ENCODE peak calls at places on chromosomes 1 and 21, in seven cellular contexts. M, H, R, Q, F, J and K are unnamed samples.

GRCh38 chr1:10888289-10888688 is 91.8 kb upstream of the CASZ1 start:
- DNase-seq in R (no peak), Q (no peak), J (no peak), F (no peak), H (no peak), M (peak), K (no peak)

GRCh38 chr1:241997401-241997800 is 1.5 kb downstream of the MAP1LC3C start:
- DNase-seq in H (no peak), Q (no peak), J (no peak), F (no peak), M (no peak), R (no peak), K (no peak)

GRCh38 chr1:48667782-48668181 is 108.9 kb downstream of the BEND5 start:
- DNase-seq in F (no peak), M (no peak), Q (no peak), H (no peak), R (no peak), J (no peak), K (no peak)

GRCh38 chr1:12518956-12519707 is 98.9 kb downstream of the DHRS3 start:
- DNase-seq in R (peak), J (peak), H (no peak), F (no peak), Q (peak), M (peak), K (no peak)

GRCh38 chr1:22831729-22832413 is 121.2 kb downstream of the EPHB2 start:
- DNase-seq in J (peak), F (no peak), R (no peak), Q (peak), H (peak), M (no peak), K (no peak)

GRCh38 chr21:19609611-19610010 is 1206.0 kb upstream of the TMPRSS15 start:
- DNase-seq in Q (no peak), H (no peak), F (no peak), R (no peak), J (no peak), M (no peak), K (no peak)

GRCh38 chr1:247241687-247242086 is 14.2 kb upstream of the VN1R5 start:
- DNase-seq in M (no peak), F (no peak), H (no peak), Q (no peak), R (no peak), J (no peak), K (no peak)

GRCh38 chr1:61782771-61783170 is 40.5 kb downstream of the PATJ start:
- DNase-seq in M (no peak), F (no peak), Q (no peak), R (no peak), J (no peak), H (no peak), K (no peak)

GRCh38 chr1:46289134-46289494 is 14.3 kb downstream of the LRRC41 start:
- DNase-seq in R (no peak), M (no peak), H (no peak), F (no peak), Q (no peak), J (no peak), K (no peak)

GRCh38 chr1:243731301-243731891 is 118.6 kb downstream of the AKT3 start:
- DNase-seq in H (no peak), R (no peak), M (no peak), Q (peak), F (no peak), J (peak), K (no peak)

GRCh38 chr1:11426617-11427016 is 52.3 kb upstream of the DISP3 start:
- DNase-seq in H (no peak), M (no peak), R (no peak), J (no peak), Q (no peak), F (no peak), K (no peak)

GRCh38 chr1:12173631-12174121 is 6.9 kb downstream of the TNFRSF1B start:
- DNase-seq in H (no peak), F (no peak), J (no peak), M (no peak), Q (no peak), R (peak), K (no peak)

GRCh38 chr1:54497338-54497737 is 50.7 kb upstream of the ACOT11 start:
- DNase-seq in H (no peak), F (peak), Q (no peak), J (no peak), M (no peak), R (no peak), K (no peak)

GRCh38 chr21:29904359-29905282 is 35.2 kb downstream of the GRIK1 start:
- DNase-seq in R (no peak), F (no peak), H (no peak), Q (peak), M (no peak), J (peak), K (no peak)

GRCh38 chr21:31248598-31248997 is 95.5 kb downstream of the TIAM1 start:
- DNase-seq in J (peak), M (peak), Q (peak), R (no peak), F (no peak), H (no peak), K (no peak)

GRCh38 chr1:108033486-108034081 is 68.6 kb upstream of the VAV3 start:
- DNase-seq in Q (no peak), M (no peak), F (no peak), H (no peak), J (peak), R (no peak), K (no peak)

GRCh38 chr21:41368361-41369104 is 6.7 kb downstream of the MX2 start:
- DNase-seq in M (no peak), F (peak), J (no peak), Q (no peak), H (no peak), R (peak), K (no peak)

GRCh38 chr1:18632218-18632588 is 1.6 kb downstream of the PAX7 start:
- DNase-seq in M (no peak), H (no peak), J (no peak), F (no peak), R (no peak), Q (no peak), K (no peak)

GRCh38 chr1:185681034-185681633 is 53.1 kb upstream of the HMCN1 start:
- DNase-seq in Q (peak), J (peak), F (peak), M (no peak), R (no peak), H (peak), K (no peak)

GRCh38 chr1:178895928-178896327 is 25.1 kb upstream of the ANGPTL1 start:
- DNase-seq in R (no peak), J (no peak), M (no peak), F (no peak), H (no peak), Q (no peak), K (no peak)

GRCh38 chr1:221429262-221429661 is 312.6 kb downstream of the DUSP10 start:
- DNase-seq in Q (no peak), F (no peak), H (no peak), M (no peak), J (peak), R (no peak), K (no peak)

GRCh38 chr1:169367096-169367685 is 406 bp downstream of the NME7 start:
- DNase-seq in H (no peak), M (no peak), R (no peak), F (no peak), J (no peak), Q (no peak), K (no peak)

GRCh38 chr1:175555266-175555665 is 188.1 kb downstream of the TNR start:
- DNase-seq in M (no peak), R (no peak), Q (no peak), J (no peak), F (no peak), H (no peak), K (no peak)

GRCh38 chr1:238152119-238152518 is 261.4 kb upstream of the ZP4 start:
- DNase-seq in R (no peak), Q (no peak), H (no peak), M (no peak), J (no peak), F (no peak), K (no peak)

GRCh38 chr1:165289556-165289955 is 67.0 kb downstream of the LMX1A start:
- DNase-seq in F (no peak), M (no peak), J (no peak), Q (no peak), R (no peak), H (no peak), K (no peak)

GRCh38 chr1:165063181-165063955 is 293.1 kb downstream of the LMX1A start:
- DNase-seq in F (no peak), J (peak), R (no peak), Q (no peak), H (no peak), M (no peak), K (no peak)

GRCh38 chr1:77288275-77288674 is 6.5 kb downstream of the AK5 start:
- DNase-seq in H (no peak), J (peak), F (no peak), Q (no peak), R (no peak), M (no peak), K (no peak)

GRCh38 chr1:206658264-206658980 is 23.1 kb downstream of the DYRK3 start:
- DNase-seq in H (peak), J (no peak), F (peak), R (no peak), M (peak), Q (peak), K (no peak)

GRCh38 chr1:187513190-187513589 is 684.4 kb downstream of the PLA2G4A start:
- DNase-seq in R (no peak), F (no peak), M (no peak), J (no peak), Q (no peak), H (no peak), K (no peak)
- TF ChIP-seq CTCF in R (no peak), F (no peak), M (no peak), J (no peak), Q (no peak), H (no peak), K (no peak)

DNA sequence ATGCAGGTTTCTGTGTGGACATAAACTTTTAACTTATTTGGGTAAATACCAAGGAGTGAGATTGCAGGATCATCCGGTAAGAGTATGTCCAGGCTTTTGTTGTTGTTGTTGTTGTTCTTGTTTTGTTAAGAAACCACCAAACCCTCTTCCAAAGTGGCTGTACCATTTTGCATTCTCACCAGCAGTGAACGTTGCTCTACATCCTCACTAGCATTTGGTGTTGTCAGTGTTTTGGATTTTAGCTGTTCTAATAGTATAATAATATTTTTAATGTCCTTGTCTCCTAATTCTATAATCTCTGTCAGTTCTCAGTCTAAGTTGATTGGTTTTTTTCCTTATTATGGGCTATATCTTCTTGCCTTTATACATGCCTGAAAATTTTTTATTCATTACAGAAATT is 37.8 kb downstream of the TENT5C start:
- DNase-seq in F (no peak), J (no peak), H (no peak), Q (no peak), M (no peak), R (no peak), K (no peak)
- H3K4me3 ChIP-seq in F (no peak), J (no peak), H (no peak), Q (no peak), M (no peak), R (no peak), K (no peak)

GRCh38 chr1:40475268-40475667 is 1.8 kb upstream of the ZFP69 start:
- DNase-seq in F (no peak), H (no peak), R (no peak), Q (no peak), J (no peak), M (no peak), K (no peak)

GRCh38 chr1:40479156-40479555 is 2.1 kb downstream of the ZFP69 start:
- DNase-seq in F (no peak), M (no peak), J (no peak), R (no peak), Q (no peak), H (no peak), K (no peak)

GRCh38 chr1:40477680-40478057 is 579 bp downstream of the ZFP69 start:
- DNase-seq in H (no peak), R (no peak), F (peak), J (peak), Q (peak), M (no peak), K (no peak)

GRCh38 chr1:40478276-40478675 is 1.2 kb downstream of the ZFP69 start:
- DNase-seq in F (no peak), H (no peak), M (no peak), R (no peak), J (no peak), Q (no peak), K (no peak)

DNA sequence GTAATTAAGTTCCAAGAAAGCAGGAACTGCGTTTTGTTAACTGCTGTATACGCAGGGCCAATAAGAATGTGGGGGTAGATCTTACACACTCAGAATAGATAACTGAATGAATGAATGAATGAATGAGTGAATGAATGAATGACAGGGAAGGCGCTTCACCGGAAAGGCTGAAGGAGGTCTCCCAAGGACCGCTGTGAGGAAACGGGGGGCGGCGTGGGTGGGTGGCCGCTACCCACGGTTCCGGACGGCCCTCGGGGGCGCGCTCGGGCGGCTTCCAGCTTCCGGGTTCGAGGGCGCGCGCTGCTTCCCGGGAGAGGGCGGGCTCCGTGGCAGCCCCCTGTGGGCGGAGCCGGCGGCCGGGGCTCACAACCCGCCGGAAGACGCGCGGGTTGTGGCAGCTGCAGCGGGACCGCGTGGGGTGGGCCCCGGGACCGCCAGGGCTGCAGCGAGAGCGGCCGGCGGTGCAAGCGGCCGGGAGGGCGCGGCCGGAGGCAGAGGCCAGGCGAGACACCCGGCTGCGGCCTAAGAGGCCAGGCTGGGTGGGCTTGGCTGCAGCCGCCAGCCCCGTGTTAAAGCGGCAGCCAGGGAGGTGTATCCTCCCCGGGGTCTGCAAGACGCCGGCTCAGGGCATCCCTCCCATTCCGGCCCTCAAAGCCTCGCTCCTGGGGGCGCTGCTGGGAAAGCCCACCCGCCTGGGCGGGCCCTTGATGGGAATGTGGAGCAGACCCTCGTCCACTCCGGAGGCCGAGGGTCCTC is at the start of gene ZFP69:
- DNase-seq in J (peak), R (peak), Q (peak), M (peak), F (peak), H (no peak), K (no peak)
- TF ChIP-seq CTCF in J (no peak), R (no peak), Q (peak), M (no peak), F (no peak), H (no peak), K (no peak)

GRCh38 chr1:156438278-156438987 is 62.1 kb downstream of the MEF2D start:
- DNase-seq in F (no peak), H (no peak), R (no peak), M (no peak), Q (no peak), J (no peak), K (no peak)
- H3K4me3 ChIP-seq in F (no peak), H (no peak), R (no peak), M (no peak), Q (no peak), J (no peak), K (no peak)

GRCh38 chr1:68814067-68814466 is 317.2 kb upstream of the DEPDC1 start:
- DNase-seq in F (no peak), H (no peak), M (no peak), Q (no peak), J (no peak), R (no peak), K (no peak)

GRCh38 chr1:68815632-68816031 is 318.8 kb upstream of the DEPDC1 start:
- DNase-seq in F (no peak), M (no peak), R (no peak), Q (no peak), J (no peak), H (no peak), K (no peak)

DNA sequence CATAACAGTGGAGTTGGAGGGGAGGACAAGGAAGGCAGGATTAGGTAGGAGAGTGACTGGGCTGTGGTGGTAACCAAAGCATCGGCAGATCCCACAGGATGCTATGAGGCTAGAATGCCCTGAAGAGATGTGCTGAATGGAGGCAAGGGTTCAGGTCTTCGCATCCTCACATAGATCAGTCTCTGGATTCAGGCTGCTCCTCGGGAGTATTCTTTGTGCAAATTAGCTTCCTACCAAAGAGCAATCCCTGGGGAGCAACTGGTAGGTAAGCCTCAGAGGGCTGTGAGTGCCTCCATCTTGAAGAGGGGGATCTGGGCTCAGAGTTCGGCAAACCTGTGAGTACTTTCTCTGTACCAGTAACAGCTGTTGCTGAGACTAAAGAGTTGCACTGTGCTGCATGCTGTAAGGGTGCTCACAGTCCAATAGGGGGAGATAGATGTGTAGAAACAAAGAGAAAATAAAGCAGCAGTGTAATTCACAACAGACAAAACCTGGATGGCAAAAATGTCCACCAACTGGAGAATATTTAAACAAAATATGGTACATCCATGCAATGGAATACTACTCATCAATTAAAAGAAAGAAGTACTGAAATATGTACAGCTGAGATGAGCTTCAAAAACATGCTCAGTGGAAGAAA is 322.4 kb upstream of the DEPDC1 start:
- DNase-seq in F (no peak), J (peak), R (no peak), M (no peak), H (peak), Q (peak), K (no peak)
- TF ChIP-seq CTCF in F (peak), J (peak), R (no peak), M (peak), H (no peak), Q (peak), K (peak)

GRCh38 chr1:17282836-17283235 is 25.2 kb upstream of the PADI4 start:
- DNase-seq in Q (no peak), R (no peak), M (no peak), J (no peak), H (no peak), F (no peak), K (no peak)
- H3K4me3 ChIP-seq in Q (no peak), R (no peak), M (no peak), J (no peak), H (no peak), F (no peak), K (no peak)